ENCODE peak calls at places on chromosomes 13 and 19, in five cellular contexts. K, L, F, W and B are unnamed samples.

GRCh38 chr13:28492527-28493367 is 2.2 kb downstream of the FLT1 start:
- ATAC-seq in K (no peak), L (no peak), F (no peak), W (peak; percentile 70), B (no peak)

GRCh38 chr13:60976367-60976766 is 439.3 kb downstream of the PCDH20 start:
- ATAC-seq in K (no peak), L (no peak), F (no peak), W (no peak), B (no peak)

GRCh38 chr19:31253816-31254551 is 95.3 kb downstream of the TSHZ3 start:
- ATAC-seq in K (peak; percentile 58), L (no peak), F (no peak), W (no peak), B (peak; percentile 20)

GRCh38 chr13:95471960-95472359 is 80.6 kb upstream of the CLDN10 start:
- ATAC-seq in K (no peak), L (no peak), F (no peak), W (peak; percentile 66), B (no peak)

GRCh38 chr19:29672933-29673336 is 7.7 kb downstream of the PLEKHF1 start:
- ATAC-seq in K (no peak), L (no peak), F (no peak), W (peak; percentile 68), B (no peak)

GRCh38 chr19:33921165-33921564 is 124.5 kb downstream of the KCTD15 start:
- ATAC-seq in K (no peak), L (no peak), F (no peak), W (no peak), B (no peak)

GRCh38 chr13:45850020-45850613 is 1.4 kb downstream of the SIAH3 start:
- ATAC-seq in K (peak; percentile 20), L (peak; percentile 38), F (peak; percentile 28), W (no peak), B (no peak)

GRCh38 chr13:39913928-39914327 is 258.5 kb downstream of the COG6 start:
- ATAC-seq in K (peak; percentile 89), L (peak; percentile 94), F (no peak), W (no peak), B (peak; percentile 87)

GRCh38 chr13:33296793-33297425 is 11.4 kb upstream of the STARD13 start:
- ATAC-seq in K (no peak), L (no peak), F (peak; percentile 96), W (no peak), B (no peak)

GRCh38 chr13:98471895-98472294 is 105.0 kb downstream of the STK24 start:
- ATAC-seq in K (no peak), L (peak; percentile 80), F (no peak), W (no peak), B (no peak)

GRCh38 chr19:57829316-57829715 is 783 bp upstream of the ZNF587B start:
- ATAC-seq in K (no peak), L (no peak), F (peak; percentile 47), W (no peak), B (no peak)

GRCh38 chr13:91652389-91652788 is 254.0 kb downstream of the GPC5 start:
- ATAC-seq in K (no peak), L (no peak), F (no peak), W (no peak), B (no peak)

GRCh38 chr19:37951816-37952210 is 44.8 kb downstream of the SIPA1L3 start:
- ATAC-seq in K (no peak), L (no peak), F (no peak), W (no peak), B (no peak)

GRCh38 chr19:36152061-36152885 is at the start of gene COX7A1:
- ATAC-seq in K (peak; percentile 78), L (peak; percentile 93), F (no peak), W (no peak), B (peak; percentile 90)

GRCh38 chr19:40208602-40209001 is 9.6 kb downstream of the TTC9B start:
- ATAC-seq in K (no peak), L (no peak), F (no peak), W (no peak), B (no peak)

GRCh38 chr19:3357362-3357730 is 9.0 kb upstream of the NFIC start:
- ATAC-seq in K (no peak), L (no peak), F (no peak), W (peak; percentile 2), B (no peak)

GRCh38 chr19:40025938-40026596 is 29.2 kb downstream of the ZNF546 start:
- ATAC-seq in K (no peak), L (no peak), F (no peak), W (no peak), B (no peak)

GRCh38 chr19:46478356-46478986 is 7.1 kb upstream of the PNMA8A start:
- ATAC-seq in K (no peak), L (no peak), F (no peak), W (no peak), B (no peak)

GRCh38 chr19:45528744-45529453 is 21.6 kb downstream of the VASP start:
- ATAC-seq in K (no peak), L (peak; percentile 27), F (peak; percentile 27), W (peak; percentile 24), B (peak; percentile 14)

GRCh38 chr19:16034180-16034579 is 42.1 kb upstream of the TPM4 start:
- ATAC-seq in K (no peak), L (no peak), F (no peak), W (no peak), B (no peak)

GRCh38 chr13:68345963-68346362 is 1115.8 kb upstream of the PCDH9 start:
- ATAC-seq in K (no peak), L (no peak), F (no peak), W (no peak), B (no peak)

GRCh38 chr13:51728972-51729371 is 75.0 kb downstream of the DHRS12 start:
- ATAC-seq in K (no peak), L (no peak), F (no peak), W (no peak), B (no peak)

GRCh38 chr13:20241593-20241992 is 9.5 kb upstream of the GJB6 start:
- ATAC-seq in K (no peak), L (no peak), F (no peak), W (no peak), B (no peak)

GRCh38 chr13:49185264-49185663 is 34.9 kb upstream of the MLNR start:
- ATAC-seq in K (no peak), L (no peak), F (no peak), W (peak; percentile 34), B (no peak)

GRCh38 chr19:21117041-21117907 is 24.6 kb upstream of the ZNF431 start:
- ATAC-seq in K (no peak), L (no peak), F (no peak), W (no peak), B (no peak)

GRCh38 chr19:55930996-55931515 is 1.1 kb downstream of the NLRP13 start:
- ATAC-seq in K (no peak), L (no peak), F (no peak), W (no peak), B (no peak)

GRCh38 chr13:29884671-29885424 is 34.4 kb upstream of the UBL3 start:
- ATAC-seq in K (no peak), L (no peak), F (no peak), W (peak; percentile 48), B (no peak)

GRCh38 chr13:43693639-43694038 is 93.1 kb downstream of the ENOX1 start:
- ATAC-seq in K (no peak), L (no peak), F (no peak), W (no peak), B (no peak)

GRCh38 chr19:39009001-39009400 is 23.3 kb downstream of the FBXO27 start:
- ATAC-seq in K (no peak), L (no peak), F (no peak), W (no peak), B (no peak)

GRCh38 chr13:50149932-50150331 is 134.7 kb downstream of the KCNRG start:
- ATAC-seq in K (no peak), L (peak; percentile 80), F (no peak), W (no peak), B (no peak)

GRCh38 chr13:63741029-63741813 is 2325.6 kb upstream of the PCDH20 start:
- ATAC-seq in K (no peak), L (no peak), F (no peak), W (no peak), B (no peak)

GRCh38 chr13:94063096-94063495 is 416.4 kb downstream of the DCT start:
- ATAC-seq in K (no peak), L (no peak), F (no peak), W (no peak), B (no peak)

GRCh38 chr13:79385694-79386093 is 20.4 kb downstream of the RBM26 start:
- ATAC-seq in K (peak; percentile 96), L (no peak), F (no peak), W (peak; percentile 89), B (no peak)

GRCh38 chr19:46073268-46073922 is 32.6 kb upstream of the IGFL4 start:
- ATAC-seq in K (no peak), L (no peak), F (no peak), W (no peak), B (no peak)

GRCh38 chr13:48827709-48828108 is 148.0 kb upstream of the FNDC3A start:
- ATAC-seq in K (no peak), L (no peak), F (no peak), W (no peak), B (no peak)

DNA sequence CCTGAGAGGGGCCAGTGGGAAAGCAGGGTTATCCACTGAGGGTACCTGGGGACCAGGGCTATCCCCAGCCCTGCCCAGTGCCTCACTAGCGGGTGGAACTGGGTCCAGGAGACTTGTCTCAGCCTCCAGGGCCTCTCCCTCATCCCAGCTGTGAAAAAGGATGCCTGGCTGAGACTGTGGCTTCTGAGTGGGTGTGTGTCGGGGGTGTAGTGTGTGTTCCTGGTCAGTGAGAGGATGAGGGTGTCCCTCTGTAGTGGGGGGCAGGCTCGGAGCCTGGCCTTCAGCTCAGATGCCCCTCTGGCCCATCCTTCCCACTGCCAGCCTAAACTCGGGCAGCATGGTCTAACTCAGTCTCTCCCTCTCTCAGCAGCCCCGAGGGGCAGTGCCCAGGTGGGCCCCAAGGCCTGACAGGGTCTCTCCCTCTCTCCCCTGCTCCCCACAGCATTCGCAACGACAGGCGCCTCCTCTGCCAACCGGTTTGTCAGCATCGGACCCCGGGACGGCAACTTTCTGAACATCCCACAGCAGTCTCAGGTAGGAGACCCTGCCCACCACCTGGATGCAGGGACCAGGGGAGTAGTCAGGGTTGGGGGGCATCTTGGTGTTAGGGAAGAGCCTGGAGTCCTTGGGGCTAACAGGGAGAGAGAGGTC is 12.7 kb downstream of the LYL1 start:
- ATAC-seq in K (no peak), L (no peak), F (no peak), W (no peak), B (no peak)
- H3K4me3 ChIP-seq in K (no peak overlapping the region), L (no peak overlapping the region), F (no peak overlapping the region), W (no peak overlapping the region), B (no peak overlapping the region)

GRCh38 chr19:43752287-43752875 is 2.4 kb downstream of the SMG9 start:
- ATAC-seq in K (no peak), L (no peak), F (no peak), W (no peak), B (no peak)
- H3K4me1 ChIP-seq in K (peaks cover 19% of the 10 kb centered on the region), L (no peaks in the 10 kb centered on the region), F (peaks cover 18% of the 10 kb centered on the region), W (peaks cover 48% of the 10 kb centered on the region), B (peaks cover 35% of the 10 kb centered on the region)

GRCh38 chr19:703651-704446 is 4.9 kb upstream of the PALM start:
- ATAC-seq in K (peak; percentile 76), L (peak; percentile 91), F (peak; percentile 91), W (peak; percentile 78), B (peak; percentile 86)

GRCh38 chr19:708154-709141 is at the start of gene PALM:
- ATAC-seq in K (no peak), L (peak; percentile 19), F (peak; percentile 40), W (no peak), B (peak; percentile 59)

GRCh38 chr19:704447-704741 is 4.3 kb upstream of the PALM start:
- ATAC-seq in K (no peak), L (no peak), F (no peak), W (no peak), B (no peak)

GRCh38 chr19:703329-703650 is 5.4 kb upstream of the PALM start:
- ATAC-seq in K (no peak), L (no peak), F (no peak), W (no peak), B (no peak)
- H3K4me3 ChIP-seq in K (no peak overlapping the region), L (peak overlapping the region; percentile 19), F (peak overlapping the region; percentile 83), W (no peak overlapping the region), B (peak overlapping the region; percentile 26)

GRCh38 chr13:114065141-114065925 is 67.1 kb downstream of the RASA3 start:
- ATAC-seq in K (peak; percentile 86), L (peak; percentile 92), F (peak; percentile 77), W (peak; percentile 73), B (peak; percentile 92)
- H3K4me1 ChIP-seq in K (peaks cover 41% of the 10 kb centered on the region), L (peaks cover 4% of the 10 kb centered on the region), F (peaks cover 18% of the 10 kb centered on the region), W (peaks cover 50% of the 10 kb centered on the region), B (peaks cover 54% of the 10 kb centered on the region)